ENCODE peak calls at places on chromosomes 2 and 18, in nine cellular contexts. One of them, this sample, is unnamed.

GRCh38 chr2:160703648-160704585 is 210.3 kb upstream of the RBMS1 start:
- DNase-seq in foreskin fibroblast: peak; percentile 48
- DNase-seq in lower lobe of right lung: peak; percentile 47
- DNase-seq in fibroblast of lung: no peak
- DNase-seq in upper lobe of right lung: no peak
- DNase-seq in prostate gland: no peak
- DNase-seq in cardiac muscle cell: peak; percentile 35
- DNase-seq in bronchial epithelial cell: no peak
- DNase-seq in CD8-positive, alpha-beta T cell: peak; percentile 2
- DNase-seq in this sample: no peak

GRCh38 chr2:227363756-227364155 is 15.3 kb downstream of the TM4SF20 start:
- DNase-seq in cardiac muscle cell: no peak
- DNase-seq in CD8-positive, alpha-beta T cell: no peak
- DNase-seq in prostate gland: no peak
- DNase-seq in upper lobe of right lung: no peak
- DNase-seq in lower lobe of right lung: no peak
- DNase-seq in bronchial epithelial cell: peak; percentile 7
- DNase-seq in fibroblast of lung: no peak
- DNase-seq in foreskin fibroblast: peak; percentile 23
- DNase-seq in this sample: no peak

GRCh38 chr2:238467062-238467461 is 40.3 kb downstream of the ASB1 start:
- DNase-seq in fibroblast of lung: no peak
- DNase-seq in cardiac muscle cell: no peak
- DNase-seq in CD8-positive, alpha-beta T cell: no peak
- DNase-seq in upper lobe of right lung: no peak
- DNase-seq in foreskin fibroblast: no peak
- DNase-seq in prostate gland: no peak
- DNase-seq in lower lobe of right lung: no peak
- DNase-seq in bronchial epithelial cell: no peak
- DNase-seq in this sample: no peak

GRCh38 chr2:45833968-45834344 is 182.5 kb downstream of the PRKCE start:
- DNase-seq in CD8-positive, alpha-beta T cell: no peak
- DNase-seq in fibroblast of lung: no peak
- DNase-seq in prostate gland: no peak
- DNase-seq in foreskin fibroblast: no peak
- DNase-seq in cardiac muscle cell: no peak
- DNase-seq in bronchial epithelial cell: no peak
- DNase-seq in upper lobe of right lung: no peak
- DNase-seq in lower lobe of right lung: no peak
- DNase-seq in this sample: no peak

GRCh38 chr18:62717059-62717849 is 1.9 kb downstream of the PHLPP1 start:
- DNase-seq in fibroblast of lung: peak; percentile 73
- DNase-seq in upper lobe of right lung: no peak
- DNase-seq in cardiac muscle cell: peak; percentile 15
- DNase-seq in lower lobe of right lung: no peak
- DNase-seq in foreskin fibroblast: peak; percentile 81
- DNase-seq in bronchial epithelial cell: peak; percentile 95
- DNase-seq in prostate gland: peak; percentile 65
- DNase-seq in CD8-positive, alpha-beta T cell: peak; percentile 16
- DNase-seq in this sample: peak; percentile 26

GRCh38 chr2:85840091-85840490 is 48.7 kb downstream of the ST3GAL5 start:
- DNase-seq in fibroblast of lung: no peak
- DNase-seq in lower lobe of right lung: no peak
- DNase-seq in foreskin fibroblast: no peak
- DNase-seq in cardiac muscle cell: no peak
- DNase-seq in bronchial epithelial cell: no peak
- DNase-seq in prostate gland: no peak
- DNase-seq in upper lobe of right lung: no peak
- DNase-seq in CD8-positive, alpha-beta T cell: no peak
- DNase-seq in this sample: no peak

GRCh38 chr18:36663312-36663711 is 165.5 kb downstream of the TPGS2 start:
- DNase-seq in upper lobe of right lung: no peak
- DNase-seq in prostate gland: no peak
- DNase-seq in CD8-positive, alpha-beta T cell: no peak
- DNase-seq in cardiac muscle cell: no peak
- DNase-seq in lower lobe of right lung: no peak
- DNase-seq in bronchial epithelial cell: peak; percentile 34
- DNase-seq in foreskin fibroblast: peak; percentile 29
- DNase-seq in fibroblast of lung: no peak
- DNase-seq in this sample: no peak

GRCh38 chr2:16746329-16746728 is 80.7 kb upstream of the CYRIA start:
- DNase-seq in foreskin fibroblast: no peak
- DNase-seq in upper lobe of right lung: no peak
- DNase-seq in lower lobe of right lung: no peak
- DNase-seq in prostate gland: no peak
- DNase-seq in CD8-positive, alpha-beta T cell: no peak
- DNase-seq in cardiac muscle cell: no peak
- DNase-seq in fibroblast of lung: no peak
- DNase-seq in bronchial epithelial cell: no peak
- DNase-seq in this sample: no peak

GRCh38 chr2:66448592-66448991 is 13.7 kb downstream of the MEIS1 start:
- DNase-seq in fibroblast of lung: no peak
- DNase-seq in upper lobe of right lung: no peak
- DNase-seq in foreskin fibroblast: no peak
- DNase-seq in cardiac muscle cell: no peak
- DNase-seq in prostate gland: no peak
- DNase-seq in bronchial epithelial cell: no peak
- DNase-seq in lower lobe of right lung: no peak
- DNase-seq in CD8-positive, alpha-beta T cell: no peak
- DNase-seq in this sample: no peak

GRCh38 chr2:66446178-66446860 is 11.4 kb downstream of the MEIS1 start:
- DNase-seq in cardiac muscle cell: peak; percentile 72
- DNase-seq in prostate gland: no peak
- DNase-seq in fibroblast of lung: peak; percentile 78
- DNase-seq in bronchial epithelial cell: no peak
- DNase-seq in upper lobe of right lung: no peak
- DNase-seq in foreskin fibroblast: peak; percentile 85
- DNase-seq in lower lobe of right lung: peak; percentile 47
- DNase-seq in CD8-positive, alpha-beta T cell: no peak
- DNase-seq in this sample: no peak

GRCh38 chr2:66445781-66446177 is 10.9 kb downstream of the MEIS1 start:
- DNase-seq in fibroblast of lung: no peak
- DNase-seq in lower lobe of right lung: peak; percentile 39
- DNase-seq in CD8-positive, alpha-beta T cell: no peak
- DNase-seq in foreskin fibroblast: peak; percentile 72
- DNase-seq in upper lobe of right lung: no peak
- DNase-seq in cardiac muscle cell: peak; percentile 74
- DNase-seq in prostate gland: no peak
- DNase-seq in bronchial epithelial cell: no peak
- DNase-seq in this sample: no peak

GRCh38 chr2:66447676-66448075 is 12.8 kb downstream of the MEIS1 start:
- DNase-seq in lower lobe of right lung: no peak
- DNase-seq in cardiac muscle cell: no peak
- DNase-seq in foreskin fibroblast: peak; percentile 31
- DNase-seq in bronchial epithelial cell: no peak
- DNase-seq in fibroblast of lung: no peak
- DNase-seq in prostate gland: no peak
- DNase-seq in upper lobe of right lung: no peak
- DNase-seq in CD8-positive, alpha-beta T cell: no peak
- DNase-seq in this sample: no peak

GRCh38 chr2:66446924-66447323 is 12.0 kb downstream of the MEIS1 start:
- DNase-seq in prostate gland: no peak
- DNase-seq in foreskin fibroblast: no peak
- DNase-seq in fibroblast of lung: no peak
- DNase-seq in CD8-positive, alpha-beta T cell: no peak
- DNase-seq in bronchial epithelial cell: no peak
- DNase-seq in lower lobe of right lung: no peak
- DNase-seq in upper lobe of right lung: no peak
- DNase-seq in cardiac muscle cell: no peak
- DNase-seq in this sample: no peak
- H3K4me3 ChIP-seq in prostate gland: peak overlapping the region; percentile 31
- H3K4me3 ChIP-seq in foreskin fibroblast: peak overlapping the region; percentile 72
- H3K4me3 ChIP-seq in fibroblast of lung: peak overlapping the region; percentile 81
- H3K4me3 ChIP-seq in CD8-positive, alpha-beta T cell: no peak overlapping the region
- H3K4me3 ChIP-seq in bronchial epithelial cell: no peak overlapping the region
- H3K4me3 ChIP-seq in lower lobe of right lung: peak overlapping the region; percentile 71
- H3K4me3 ChIP-seq in upper lobe of right lung: peak overlapping the region; percentile 67
- H3K4me3 ChIP-seq in cardiac muscle cell: peak overlapping the region; percentile 94
- H3K4me3 ChIP-seq in this sample: no peak overlapping the region

GRCh38 chr2:6353669-6354068 is 512.0 kb downstream of the CMPK2 start:
- DNase-seq in foreskin fibroblast: no peak
- DNase-seq in lower lobe of right lung: no peak
- DNase-seq in CD8-positive, alpha-beta T cell: no peak
- DNase-seq in bronchial epithelial cell: no peak
- DNase-seq in upper lobe of right lung: no peak
- DNase-seq in cardiac muscle cell: no peak
- DNase-seq in fibroblast of lung: no peak
- DNase-seq in prostate gland: no peak
- DNase-seq in this sample: no peak

GRCh38 chr2:6352247-6352646 is 513.5 kb downstream of the CMPK2 start:
- DNase-seq in foreskin fibroblast: no peak
- DNase-seq in cardiac muscle cell: no peak
- DNase-seq in CD8-positive, alpha-beta T cell: no peak
- DNase-seq in upper lobe of right lung: no peak
- DNase-seq in lower lobe of right lung: no peak
- DNase-seq in prostate gland: no peak
- DNase-seq in fibroblast of lung: no peak
- DNase-seq in bronchial epithelial cell: no peak
- DNase-seq in this sample: no peak

GRCh38 chr2:6354546-6354945 is 511.2 kb downstream of the CMPK2 start:
- DNase-seq in prostate gland: no peak
- DNase-seq in upper lobe of right lung: no peak
- DNase-seq in CD8-positive, alpha-beta T cell: no peak
- DNase-seq in fibroblast of lung: no peak
- DNase-seq in lower lobe of right lung: no peak
- DNase-seq in bronchial epithelial cell: no peak
- DNase-seq in cardiac muscle cell: no peak
- DNase-seq in foreskin fibroblast: no peak
- DNase-seq in this sample: no peak

GRCh38 chr2:6356127-6356761 is 509.5 kb downstream of the CMPK2 start:
- DNase-seq in fibroblast of lung: no peak
- DNase-seq in upper lobe of right lung: no peak
- DNase-seq in cardiac muscle cell: no peak
- DNase-seq in foreskin fibroblast: no peak
- DNase-seq in prostate gland: no peak
- DNase-seq in lower lobe of right lung: no peak
- DNase-seq in bronchial epithelial cell: no peak
- DNase-seq in CD8-positive, alpha-beta T cell: no peak
- DNase-seq in this sample: no peak

DNA sequence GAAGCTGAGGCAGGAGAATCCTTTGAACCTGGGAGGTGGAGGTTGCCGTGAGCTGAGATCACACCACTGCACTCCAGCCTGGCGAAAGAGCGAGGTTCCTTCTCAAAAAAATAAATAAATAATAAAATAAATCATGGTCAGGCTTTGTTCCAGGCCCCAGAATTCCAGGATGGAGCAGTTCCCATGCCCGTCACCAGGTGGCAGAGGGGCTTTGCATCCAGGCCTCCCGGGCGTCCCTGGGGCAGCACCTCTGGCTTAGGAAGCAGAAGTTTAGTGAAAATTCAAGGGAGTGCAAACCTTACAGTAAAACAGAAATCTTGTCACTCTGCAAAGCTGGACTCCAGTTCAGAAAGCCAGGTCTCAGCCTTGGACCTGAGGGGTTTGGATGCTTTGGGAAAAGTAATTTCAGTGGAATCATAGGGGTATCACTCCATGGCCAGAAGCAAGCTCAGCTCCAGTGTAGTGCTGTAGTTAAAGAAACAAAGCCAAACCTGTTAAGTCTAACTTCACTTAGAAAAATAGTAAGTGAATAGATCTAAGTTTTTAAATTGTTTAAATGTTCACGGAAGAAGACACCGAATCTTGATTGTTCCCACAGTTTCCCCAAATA is 512.7 kb downstream of the CMPK2 start:
- DNase-seq in lower lobe of right lung: peak; percentile 57
- DNase-seq in fibroblast of lung: peak; percentile 58
- DNase-seq in upper lobe of right lung: peak; percentile 76
- DNase-seq in bronchial epithelial cell: no peak
- DNase-seq in cardiac muscle cell: peak; percentile 75
- DNase-seq in foreskin fibroblast: peak; percentile 76
- DNase-seq in CD8-positive, alpha-beta T cell: no peak
- DNase-seq in prostate gland: peak; percentile 11
- DNase-seq in this sample: no peak
- TF ChIP-seq CTCF in lower lobe of right lung: peak; percentile 62
- TF ChIP-seq CTCF in fibroblast of lung: peak; percentile 80
- TF ChIP-seq CTCF in upper lobe of right lung: peak; percentile 63
- TF ChIP-seq CTCF in bronchial epithelial cell: peak; percentile 15
- TF ChIP-seq CTCF in cardiac muscle cell: no peak
- TF ChIP-seq CTCF in foreskin fibroblast: peak; percentile 87
- TF ChIP-seq CTCF in CD8-positive, alpha-beta T cell: no peak
- TF ChIP-seq CTCF in prostate gland: peak; percentile 47
- TF ChIP-seq CTCF in this sample: peak; percentile 65

DNA sequence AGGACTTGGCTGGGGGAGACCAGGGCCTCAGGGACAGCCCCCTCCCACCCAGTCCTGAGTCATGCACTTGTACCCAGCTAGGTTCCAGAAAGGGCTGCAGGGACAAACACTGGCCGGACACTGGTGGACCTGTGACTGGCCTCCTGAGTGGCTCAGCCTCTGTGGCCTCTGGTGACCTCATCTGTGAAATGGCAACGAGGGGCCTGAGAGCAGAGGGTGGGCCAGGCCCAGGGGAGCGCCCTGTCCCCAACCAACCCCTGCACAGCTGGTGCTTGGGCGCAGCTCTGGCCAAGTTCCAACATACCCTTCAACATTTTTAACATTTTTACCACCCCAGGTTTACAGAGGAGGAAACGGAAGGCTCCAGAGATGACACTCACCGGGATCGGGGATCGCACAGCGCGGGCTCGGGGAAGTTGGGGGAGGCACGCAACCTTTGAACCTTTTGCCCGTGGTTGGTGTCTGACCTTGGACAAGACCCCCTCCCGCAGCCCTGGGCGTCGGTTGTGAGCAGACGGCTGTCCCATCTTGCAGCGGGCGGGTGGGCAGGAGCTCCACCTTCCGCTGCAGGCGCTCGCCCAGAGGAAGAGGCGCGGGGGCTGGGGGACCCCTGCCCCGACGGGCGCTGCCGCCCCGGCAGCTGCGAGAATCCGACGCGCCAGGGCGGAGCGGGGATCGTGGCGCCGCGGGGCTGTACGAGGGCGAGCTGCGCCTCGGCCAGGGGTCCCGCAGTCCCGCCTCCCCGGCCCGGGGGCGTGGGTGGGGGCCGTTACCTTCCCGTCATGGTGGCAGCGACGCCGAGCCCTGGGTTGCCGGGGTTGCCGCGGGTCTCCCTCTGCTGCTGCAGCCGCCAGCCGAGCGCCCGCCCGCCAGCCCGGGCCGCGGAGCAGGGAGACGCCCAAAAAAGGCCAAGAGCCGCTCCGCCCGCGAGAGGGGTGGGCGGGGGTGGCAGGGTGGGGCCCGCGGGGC is 805 bp downstream of the LIMS2 start:
- DNase-seq in lower lobe of right lung: no peak
- DNase-seq in CD8-positive, alpha-beta T cell: no peak
- DNase-seq in upper lobe of right lung: no peak
- DNase-seq in fibroblast of lung: no peak
- DNase-seq in foreskin fibroblast: peak; percentile 35
- DNase-seq in prostate gland: no peak
- DNase-seq in cardiac muscle cell: peak; percentile 64
- DNase-seq in bronchial epithelial cell: no peak
- DNase-seq in this sample: no peak
- H3K4me3 ChIP-seq in lower lobe of right lung: peak overlapping the region; percentile 75
- H3K4me3 ChIP-seq in CD8-positive, alpha-beta T cell: peak overlapping the region; percentile 48
- H3K4me3 ChIP-seq in upper lobe of right lung: peak overlapping the region; percentile 72
- H3K4me3 ChIP-seq in fibroblast of lung: peak overlapping the region; percentile 1
- H3K4me3 ChIP-seq in foreskin fibroblast: peak overlapping the region; percentile 59
- H3K4me3 ChIP-seq in prostate gland: peak overlapping the region; percentile 56
- H3K4me3 ChIP-seq in cardiac muscle cell: peak overlapping the region; percentile 76
- H3K4me3 ChIP-seq in bronchial epithelial cell: peak overlapping the region; percentile 25
- H3K4me3 ChIP-seq in this sample: no peak overlapping the region

DNA sequence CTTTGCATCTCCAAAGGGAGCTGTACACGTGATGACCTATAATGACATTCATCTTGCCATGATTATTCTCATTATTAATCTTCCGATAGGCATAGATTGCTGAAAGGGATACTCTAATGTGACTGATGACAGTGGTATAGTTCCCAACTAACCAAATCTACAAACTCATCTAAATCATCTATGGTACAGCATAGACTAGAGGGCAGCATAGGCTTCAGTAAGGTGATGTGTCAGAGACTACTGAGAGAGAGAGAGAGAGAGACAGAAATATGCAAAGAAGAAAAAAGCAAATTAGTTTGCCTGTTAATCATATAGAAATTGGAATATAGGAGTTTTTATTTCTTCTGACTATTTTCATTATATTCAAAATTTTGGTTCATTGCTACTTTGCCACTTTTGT is 89.3 kb downstream of the CSRNP3 start:
- DNase-seq in cardiac muscle cell: no peak
- DNase-seq in fibroblast of lung: no peak
- DNase-seq in prostate gland: no peak
- DNase-seq in bronchial epithelial cell: peak; percentile 32
- DNase-seq in foreskin fibroblast: peak; percentile 13
- DNase-seq in CD8-positive, alpha-beta T cell: no peak
- DNase-seq in lower lobe of right lung: no peak
- DNase-seq in upper lobe of right lung: no peak
- DNase-seq in this sample: no peak
- TF ChIP-seq CTCF in cardiac muscle cell: no peak
- TF ChIP-seq CTCF in fibroblast of lung: no peak
- TF ChIP-seq CTCF in prostate gland: no peak
- TF ChIP-seq CTCF in bronchial epithelial cell: peak; percentile 16
- TF ChIP-seq CTCF in foreskin fibroblast: no peak
- TF ChIP-seq CTCF in CD8-positive, alpha-beta T cell: no peak
- TF ChIP-seq CTCF in lower lobe of right lung: no peak
- TF ChIP-seq CTCF in upper lobe of right lung: no peak
- TF ChIP-seq CTCF in this sample: peak; percentile 35

This sample was measured in LNCaP clone FGC.